ENCODE peak calls at places on chromosomes 1 and 21, in five cellular contexts. U, T, F, E and P are unnamed samples.
A peak's percentile ranks its signal among the peaks of the same experiment; 100 is the strongest.

GRCh38 chr1:112263464-112263863 is 132.6 kb upstream of the CTTNBP2NL start:
- DNase-seq in U (no peak), T (peak; percentile 17), F (no peak), E (no peak), P (no peak)

GRCh38 chr1:111762332-111762731 is 6.6 kb downstream of the DDX20 start:
- DNase-seq in U (no peak), T (no peak), F (no peak), E (no peak), P (no peak)

GRCh38 chr1:246632584-246633168 is 66.4 kb downstream of the CNST start:
- DNase-seq in U (no peak), T (no peak), F (no peak), E (no peak), P (no peak)

GRCh38 chr1:33292726-33293340 is 28.1 kb downstream of the A3GALT2 start:
- DNase-seq in U (no peak), T (no peak), F (peak; percentile 64), E (no peak), P (no peak)

GRCh38 chr1:187018291-187018690 is 189.5 kb downstream of the PLA2G4A start:
- DNase-seq in U (no peak), T (no peak), F (no peak), E (no peak), P (no peak)

GRCh38 chr1:233503351-233503950 is 110.5 kb upstream of the KCNK1 start:
- DNase-seq in U (no peak), T (no peak), F (no peak), E (no peak), P (no peak)

GRCh38 chr1:9721606-9722377 is 70.3 kb downstream of the PIK3CD start:
- DNase-seq in U (no peak), T (peak; percentile 23), F (no peak), E (peak; percentile 28), P (no peak)

GRCh38 chr1:2194898-2195673 is 514 bp upstream of the FAAP20 start:
- DNase-seq in U (peak; percentile 95), T (peak; percentile 83), F (peak; percentile 97), E (peak; percentile 89), P (peak; percentile 85)

GRCh38 chr1:234960722-234961467 is 167.7 kb downstream of the TOMM20 start:
- DNase-seq in U (no peak), T (peak; percentile 97), F (peak; percentile 66), E (peak; percentile 80), P (peak; percentile 82)

GRCh38 chr1:200429221-200429751 is 19.4 kb upstream of the ZNF281 start:
- DNase-seq in U (no peak), T (peak; percentile 64), F (no peak), E (no peak), P (no peak)

GRCh38 chr1:116825735-116826438 is 71.7 kb downstream of the CD2 start:
- DNase-seq in U (no peak), T (no peak), F (no peak), E (peak; percentile 37), P (no peak)

DNA sequence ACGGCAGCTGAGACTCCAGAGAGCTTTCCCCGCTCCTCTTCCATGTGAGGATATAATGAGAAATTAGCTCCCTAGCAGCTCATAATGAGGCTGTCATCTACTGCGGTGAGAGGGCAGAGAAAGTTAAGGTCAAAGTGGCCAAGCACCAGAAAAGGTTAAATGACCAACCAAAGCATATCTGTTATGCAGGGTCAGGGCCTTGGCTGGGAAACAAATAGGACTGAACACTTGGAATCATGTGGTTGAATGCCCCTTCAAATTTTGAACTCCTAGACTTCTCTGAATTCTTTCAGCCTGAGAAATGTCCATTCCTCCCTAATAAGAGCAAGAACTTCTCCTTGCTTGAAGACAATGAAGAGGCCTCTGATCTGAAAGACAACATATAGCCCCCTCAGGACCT is 115.9 kb downstream of the TM2D1 start:
- DNase-seq in U (no peak), T (no peak), F (no peak), E (no peak), P (no peak)
- H3K4me3 ChIP-seq in U (no peak overlapping the region), T (no peak overlapping the region), F (no peak overlapping the region), E (no peak overlapping the region), P (no peak overlapping the region)

GRCh38 chr1:3727825-3728776 is 24.1 kb upstream of the CCDC27 start:
- DNase-seq in U (peak; percentile 51), T (no peak), F (no peak), E (no peak), P (no peak)
- TF ChIP-seq POLR2A in U (no peak), T (no peak), F (no peak), E (no peak), P (no peak)

DNA sequence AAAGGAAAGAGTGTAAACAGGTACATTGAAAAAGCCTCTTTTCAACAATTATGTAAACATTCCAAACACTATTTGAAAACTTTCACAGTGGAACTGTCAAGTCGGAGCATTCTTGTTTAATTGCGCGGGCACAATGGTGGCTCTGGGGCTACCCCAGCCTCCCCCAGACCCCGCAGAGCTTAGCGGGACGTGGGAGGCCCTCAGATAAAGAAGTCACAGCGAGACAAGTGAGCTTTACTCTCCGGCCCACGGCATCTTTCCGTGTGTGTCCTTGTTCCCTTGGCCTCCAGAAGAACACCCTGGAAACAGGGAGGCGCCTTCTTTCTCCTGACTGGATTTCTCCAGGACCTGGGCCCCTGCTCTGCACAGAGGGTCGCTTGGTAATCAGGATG is 382.8 kb downstream of the RRAGC start:
- DNase-seq in U (no peak), T (no peak), F (no peak), E (no peak), P (no peak)
- H3K4me3 ChIP-seq in U (peak overlapping the region; percentile 31), T (no peak overlapping the region), F (no peak overlapping the region), E (no peak overlapping the region), P (no peak overlapping the region)

DNA sequence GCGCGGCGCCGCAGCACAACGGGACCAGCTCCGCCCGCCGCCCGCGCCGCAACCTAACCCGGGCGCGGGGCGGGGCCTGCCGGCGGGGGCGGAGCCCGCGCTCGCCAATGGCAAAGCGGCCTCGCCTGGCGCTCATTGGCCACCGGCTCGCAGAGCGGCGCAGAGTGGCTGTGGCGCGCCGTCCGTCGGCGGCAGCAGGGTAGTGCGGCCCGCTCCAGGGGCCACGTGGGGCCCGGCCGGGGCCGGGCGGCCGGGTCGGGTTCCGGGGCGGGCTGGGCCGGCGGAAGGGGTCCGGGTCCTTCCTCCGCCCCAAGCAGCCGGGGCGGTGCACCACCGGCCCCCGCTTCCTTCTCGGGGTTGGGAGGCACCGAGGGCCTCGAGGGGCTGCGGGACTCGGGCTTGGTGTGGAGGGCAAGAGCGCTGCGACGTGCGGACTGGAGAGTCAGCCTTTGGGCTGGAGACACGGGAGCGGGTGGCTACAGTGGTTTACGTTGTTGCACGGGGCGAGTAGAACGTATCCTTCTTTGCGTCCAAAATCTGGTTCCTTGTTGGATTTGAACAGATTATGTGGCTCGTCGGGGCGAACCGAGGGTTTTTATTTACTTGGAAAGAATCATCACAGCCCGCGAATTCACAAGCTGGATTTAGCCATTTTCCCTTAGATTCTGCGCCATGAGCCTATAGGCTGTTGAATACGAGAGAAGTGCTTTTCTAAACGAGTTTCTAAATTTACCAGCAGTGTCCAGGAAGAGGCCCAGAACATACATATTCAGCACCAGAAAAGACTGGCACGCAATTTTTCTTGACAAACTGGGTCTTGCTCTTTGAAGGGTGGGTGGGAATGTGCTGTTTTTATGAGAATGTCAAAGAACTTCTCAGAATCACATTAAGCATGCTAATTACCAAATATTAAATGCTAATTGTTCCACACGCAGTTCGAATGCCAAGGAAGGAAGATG is at the start of gene SRM:
- DNase-seq in U (peak; percentile 96), T (peak; percentile 83), F (peak; percentile 94), E (peak; percentile 97), P (peak; percentile 80)
- TF ChIP-seq POLR2A in U (peak; percentile 83), T (peak; percentile 82), F (peak; percentile 59), E (peak; percentile 74), P (no peak)

GRCh38 chr1:1041092-1041503 is 21.2 kb downstream of the AGRN start:
- DNase-seq in U (no peak), T (no peak), F (no peak), E (no peak), P (no peak)

GRCh38 chr1:1039145-1039910 is 19.4 kb downstream of the AGRN start:
- DNase-seq in U (no peak), T (no peak), F (no peak), E (no peak), P (no peak)

GRCh38 chr1:1038694-1039093 is 18.8 kb downstream of the AGRN start:
- DNase-seq in U (no peak), T (no peak), F (no peak), E (no peak), P (no peak)

GRCh38 chr1:1041873-1042272 is 22.0 kb downstream of the AGRN start:
- DNase-seq in U (no peak), T (no peak), F (no peak), E (no peak), P (no peak)

DNA sequence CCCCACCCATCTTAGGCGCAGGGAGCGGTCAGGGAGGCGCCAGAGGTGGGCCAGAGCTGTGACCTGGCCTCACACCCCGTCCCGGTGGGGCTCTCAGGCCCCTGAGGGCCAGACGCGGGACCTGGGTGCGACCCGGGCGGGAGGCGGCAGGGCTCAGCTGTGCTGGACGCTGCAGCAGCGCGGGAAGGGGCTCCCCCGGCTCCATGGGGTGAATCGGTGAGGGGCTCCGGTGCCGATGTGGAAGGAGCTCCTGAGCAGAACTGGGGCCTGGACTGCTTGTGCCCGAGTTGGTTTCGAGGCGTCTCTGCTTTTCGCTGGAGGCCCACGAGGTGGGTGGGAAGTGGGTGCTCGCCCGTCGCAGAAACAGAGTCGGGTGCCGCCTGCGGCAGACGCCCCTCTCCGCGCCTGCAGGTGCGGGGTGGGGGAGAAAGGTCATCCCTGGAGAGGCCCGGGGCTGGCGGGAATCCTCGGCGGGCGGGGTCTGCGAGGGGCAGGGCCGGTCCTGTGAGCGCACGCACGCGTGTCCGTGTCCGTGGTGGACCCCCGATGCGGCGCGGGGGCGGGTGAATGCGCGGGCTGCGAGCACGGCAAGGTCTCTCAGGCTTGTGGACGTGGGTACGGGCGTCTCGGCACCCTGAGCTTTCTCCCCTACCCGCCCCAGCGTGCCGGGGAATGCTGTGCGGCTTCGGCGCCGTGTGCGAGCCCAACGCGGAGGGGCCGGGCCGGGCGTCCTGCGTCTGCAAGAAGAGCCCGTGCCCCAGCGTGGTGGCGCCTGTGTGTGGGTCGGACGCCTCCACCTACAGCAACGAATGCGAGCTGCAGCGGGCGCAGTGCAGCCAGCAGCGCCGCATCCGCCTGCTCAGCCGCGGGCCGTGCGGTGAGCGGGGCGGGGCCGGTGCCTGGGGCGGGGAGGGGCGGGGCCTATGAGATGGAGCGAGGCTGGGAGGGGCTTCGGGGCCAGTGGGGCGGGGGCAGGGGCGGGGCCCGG is 20.4 kb downstream of the AGRN start:
- DNase-seq in U (peak; percentile 86), T (peak; percentile 74), F (peak; percentile 90), E (peak; percentile 80), P (no peak)
- H3K4me3 ChIP-seq in U (peak overlapping the region; percentile 46), T (no peak overlapping the region), F (peak overlapping the region; percentile 42), E (no peak overlapping the region), P (no peak overlapping the region)

DNA sequence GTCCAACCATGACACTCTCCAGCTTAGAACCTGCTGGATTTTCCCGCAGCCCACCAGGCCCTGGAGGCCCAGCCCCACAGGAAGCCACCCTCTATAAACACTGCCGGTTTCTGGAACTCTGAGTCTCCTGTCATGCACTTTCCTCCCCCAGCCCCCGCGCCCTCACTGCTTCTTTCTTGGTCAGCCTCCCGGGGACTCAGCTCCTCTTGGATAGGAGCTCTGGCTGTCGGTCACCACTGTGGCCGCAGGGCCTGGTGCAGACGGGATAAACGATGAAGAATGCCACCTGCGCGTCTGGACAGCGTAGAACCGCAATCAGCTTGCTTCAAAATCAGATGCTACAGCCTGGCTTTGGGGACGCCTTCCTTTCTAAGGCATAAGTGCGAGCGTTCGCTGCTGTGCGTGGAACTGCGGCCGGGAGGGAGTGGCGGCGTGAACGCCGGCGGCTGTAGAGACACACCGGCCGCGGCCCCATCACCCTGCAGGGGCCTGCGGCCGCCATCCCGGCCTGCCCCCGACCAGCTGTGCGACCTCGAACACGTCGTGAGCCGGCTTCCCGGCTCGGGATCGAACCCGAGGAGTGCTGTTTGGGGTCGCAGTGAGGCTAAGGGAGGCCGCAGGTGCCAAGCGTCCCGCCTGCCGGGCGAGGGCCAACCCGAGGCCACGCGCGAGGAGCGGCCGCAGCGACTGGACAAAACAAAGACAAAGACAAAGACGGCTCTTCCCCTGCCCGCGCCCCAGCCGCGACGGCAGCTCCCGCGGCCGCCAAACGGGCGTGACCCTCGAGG is 728 bp downstream of the PTTG1IP start:
- DNase-seq in U (peak; percentile 75), T (no peak), F (peak; percentile 87), E (peak; percentile 47), P (no peak)
- TF ChIP-seq POLR2A in U (no peak), T (no peak), F (no peak), E (no peak), P (no peak)

GRCh38 chr1:174190800-174191199 is 31.5 kb downstream of the RABGAP1L start:
- DNase-seq in U (no peak), T (no peak), F (no peak), E (no peak), P (no peak)
- H3K4me3 ChIP-seq in U (no peak overlapping the region), T (no peak overlapping the region), F (no peak overlapping the region), E (no peak overlapping the region), P (no peak overlapping the region)